ENCODE peak calls at places on chromosome 21, in five cellular contexts. One of them, this sample, is unnamed.

GRCh38 chr21:29238967-29239289 is 59.8 kb upstream of the BACH1 start:
- DNase-seq in K562: no peak
- DNase-seq in GM23248: no peak
- DNase-seq in esophagus squamous epithelium: no peak
- DNase-seq in ovary: no peak
- DNase-seq in this sample: no peak

GRCh38 chr21:23861908-23862504 is 1745.3 kb downstream of the MRPL39 start:
- DNase-seq in esophagus squamous epithelium: no peak
- DNase-seq in K562: no peak
- DNase-seq in ovary: no peak
- DNase-seq in GM23248: no peak
- DNase-seq in this sample: no peak

GRCh38 chr21:25518491-25518911 is 88.8 kb downstream of the MRPL39 start:
- DNase-seq in esophagus squamous epithelium: no peak
- DNase-seq in ovary: no peak
- DNase-seq in K562: no peak
- DNase-seq in GM23248: no peak
- DNase-seq in this sample: peak

GRCh38 chr21:28627261-28627660 is 365.4 kb downstream of the LTN1 start:
- DNase-seq in K562: no peak
- DNase-seq in GM23248: peak
- DNase-seq in ovary: no peak
- DNase-seq in esophagus squamous epithelium: no peak
- DNase-seq in this sample: no peak

GRCh38 chr21:41228006-41228370 is 60.0 kb downstream of the BACE2 start:
- DNase-seq in K562: no peak
- DNase-seq in esophagus squamous epithelium: no peak
- DNase-seq in GM23248: no peak
- DNase-seq in ovary: no peak
- DNase-seq in this sample: no peak

GRCh38 chr21:14064296-14064645 is 146.5 kb downstream of the LIPI start:
- DNase-seq in ovary: no peak
- DNase-seq in GM23248: peak
- DNase-seq in esophagus squamous epithelium: no peak
- DNase-seq in K562: no peak
- DNase-seq in this sample: no peak

GRCh38 chr21:16968436-16968835 is 544.4 kb upstream of the CXADR start:
- DNase-seq in GM23248: no peak
- DNase-seq in K562: no peak
- DNase-seq in ovary: no peak
- DNase-seq in esophagus squamous epithelium: no peak
- DNase-seq in this sample: no peak

GRCh38 chr21:42221581-42222345 is 2.8 kb downstream of the ABCG1 start:
- DNase-seq in esophagus squamous epithelium: no peak
- DNase-seq in ovary: no peak
- DNase-seq in GM23248: no peak
- DNase-seq in K562: no peak
- DNase-seq in this sample: no peak

GRCh38 chr21:44072111-44072510 is 35.1 kb upstream of the PWP2 start:
- DNase-seq in ovary: no peak
- DNase-seq in GM23248: no peak
- DNase-seq in K562: no peak
- DNase-seq in esophagus squamous epithelium: no peak
- DNase-seq in this sample: no peak

GRCh38 chr21:40466893-40467483 is 380.0 kb downstream of the DSCAM start:
- DNase-seq in K562: no peak
- DNase-seq in ovary: no peak
- DNase-seq in GM23248: no peak
- DNase-seq in esophagus squamous epithelium: no peak
- DNase-seq in this sample: no peak

GRCh38 chr21:23963454-23963853 is 1643.8 kb downstream of the MRPL39 start:
- DNase-seq in esophagus squamous epithelium: no peak
- DNase-seq in GM23248: no peak
- DNase-seq in K562: no peak
- DNase-seq in ovary: no peak
- DNase-seq in this sample: no peak

GRCh38 chr21:38356898-38357297 is 100.1 kb downstream of the KCNJ15 start:
- DNase-seq in esophagus squamous epithelium: no peak
- DNase-seq in K562: no peak
- DNase-seq in ovary: no peak
- DNase-seq in GM23248: no peak
- DNase-seq in this sample: no peak
- H3K4me3 ChIP-seq in esophagus squamous epithelium: no peak
- H3K4me3 ChIP-seq in K562: no peak
- H3K4me3 ChIP-seq in ovary: no peak
- H3K4me3 ChIP-seq in GM23248: no peak
- H3K4me3 ChIP-seq in this sample: no peak

DNA sequence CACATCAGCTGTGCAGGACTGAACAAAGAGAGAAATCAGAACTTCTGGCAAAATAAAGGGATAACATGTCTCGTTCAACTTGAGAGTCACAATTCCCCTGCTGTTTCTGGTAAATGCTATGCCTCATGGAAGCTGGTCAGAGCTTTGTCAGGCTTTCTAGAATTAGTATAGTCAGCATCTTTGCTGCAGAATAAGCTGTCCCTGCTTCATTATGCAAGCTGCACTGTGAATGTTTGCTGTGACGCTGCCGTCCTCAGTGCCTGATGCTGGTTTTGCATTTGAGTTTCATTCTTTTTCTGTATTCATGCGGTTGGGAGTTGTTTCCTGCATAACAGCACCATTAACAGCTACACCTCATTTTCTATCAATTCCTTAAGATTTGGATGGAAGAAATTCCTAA is 96.4 kb upstream of the KCNJ6 start:
- DNase-seq in K562: no peak
- DNase-seq in esophagus squamous epithelium: no peak
- DNase-seq in GM23248: no peak
- DNase-seq in ovary: no peak
- DNase-seq in this sample: no peak
- H3K4me3 ChIP-seq in K562: no peak
- H3K4me3 ChIP-seq in esophagus squamous epithelium: no peak
- H3K4me3 ChIP-seq in GM23248: no peak
- H3K4me3 ChIP-seq in ovary: no peak
- H3K4me3 ChIP-seq in this sample: no peak

GRCh38 chr21:31909153-31909771 is 36.4 kb downstream of the HUNK start:
- DNase-seq in esophagus squamous epithelium: no peak
- DNase-seq in GM23248: peak
- DNase-seq in ovary: no peak
- DNase-seq in K562: no peak
- DNase-seq in this sample: no peak

GRCh38 chr21:31905444-31906400 is 32.9 kb downstream of the HUNK start:
- DNase-seq in GM23248: no peak
- DNase-seq in K562: no peak
- DNase-seq in ovary: no peak
- DNase-seq in esophagus squamous epithelium: no peak
- DNase-seq in this sample: no peak

GRCh38 chr21:31909772-31910470 is 37.1 kb downstream of the HUNK start:
- DNase-seq in ovary: no peak
- DNase-seq in esophagus squamous epithelium: no peak
- DNase-seq in K562: no peak
- DNase-seq in GM23248: no peak
- DNase-seq in this sample: no peak

GRCh38 chr21:31911138-31911907 is 38.5 kb downstream of the HUNK start:
- DNase-seq in esophagus squamous epithelium: no peak
- DNase-seq in ovary: no peak
- DNase-seq in GM23248: peak
- DNase-seq in K562: no peak
- DNase-seq in this sample: peak

GRCh38 chr21:31908106-31909031 is 35.5 kb downstream of the HUNK start:
- DNase-seq in K562: no peak
- DNase-seq in ovary: no peak
- DNase-seq in GM23248: peak
- DNase-seq in esophagus squamous epithelium: no peak
- DNase-seq in this sample: no peak
- H3K4me3 ChIP-seq in K562: no peak
- H3K4me3 ChIP-seq in ovary: no peak
- H3K4me3 ChIP-seq in GM23248: peak
- H3K4me3 ChIP-seq in esophagus squamous epithelium: no peak
- H3K4me3 ChIP-seq in this sample: no peak

GRCh38 chr21:46347203-46347550 is 23.2 kb downstream of the PCNT start:
- DNase-seq in K562: no peak
- DNase-seq in ovary: no peak
- DNase-seq in esophagus squamous epithelium: no peak
- DNase-seq in GM23248: no peak
- DNase-seq in this sample: no peak

GRCh38 chr21:46344219-46344915 is 20.4 kb downstream of the PCNT start:
- DNase-seq in ovary: no peak
- DNase-seq in K562: no peak
- DNase-seq in esophagus squamous epithelium: no peak
- DNase-seq in GM23248: no peak
- DNase-seq in this sample: no peak

GRCh38 chr21:46347791-46348381 is 23.9 kb downstream of the PCNT start:
- DNase-seq in ovary: no peak
- DNase-seq in GM23248: peak
- DNase-seq in esophagus squamous epithelium: no peak
- DNase-seq in K562: no peak
- DNase-seq in this sample: no peak

GRCh38 chr21:46346296-46347202 is 22.6 kb downstream of the PCNT start:
- DNase-seq in K562: no peak
- DNase-seq in esophagus squamous epithelium: no peak
- DNase-seq in ovary: no peak
- DNase-seq in GM23248: no peak
- DNase-seq in this sample: no peak

DNA sequence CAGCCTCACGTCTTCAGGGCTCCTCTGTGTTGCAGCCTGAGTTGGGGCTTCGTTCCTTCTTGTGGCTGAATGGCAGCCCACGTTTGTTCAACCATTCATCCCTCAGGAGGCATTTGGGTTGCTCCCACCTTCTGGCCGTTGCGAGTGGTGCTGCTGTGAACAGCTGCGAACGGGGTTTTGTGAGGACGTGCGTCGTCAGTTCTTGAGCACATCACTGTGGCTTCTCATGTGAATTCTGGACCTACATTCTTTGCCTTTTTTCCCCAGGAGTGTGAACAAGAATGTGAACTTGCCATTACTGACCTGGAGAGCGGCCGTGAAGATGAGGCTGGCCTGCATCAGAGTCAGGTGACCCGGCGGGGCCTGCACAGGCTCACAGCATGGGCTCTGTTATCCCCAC is 21.9 kb downstream of the PCNT start:
- DNase-seq in ovary: no peak
- DNase-seq in K562: no peak
- DNase-seq in GM23248: no peak
- DNase-seq in esophagus squamous epithelium: no peak
- DNase-seq in this sample: no peak
- H3K4me3 ChIP-seq in ovary: no peak
- H3K4me3 ChIP-seq in K562: no peak
- H3K4me3 ChIP-seq in GM23248: no peak
- H3K4me3 ChIP-seq in esophagus squamous epithelium: no peak
- H3K4me3 ChIP-seq in this sample: no peak

DNA sequence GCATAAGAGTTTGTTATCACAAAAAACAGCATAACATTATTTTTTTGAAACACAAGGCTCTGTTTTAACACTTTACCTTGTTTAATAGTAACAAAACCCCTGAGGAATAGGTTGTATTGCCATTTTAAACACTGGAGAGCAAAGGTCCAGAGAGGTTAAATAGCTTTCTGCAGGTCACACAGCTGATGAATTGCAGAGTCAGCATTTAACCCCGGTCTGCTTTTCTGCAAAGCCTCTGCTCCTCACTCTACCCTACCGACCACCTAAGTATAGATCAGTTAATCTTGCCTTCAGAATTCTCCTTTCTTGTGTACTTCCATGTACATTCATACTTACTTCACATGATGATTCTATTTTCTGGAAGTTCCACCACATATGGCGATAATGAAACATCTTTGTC is 42.0 kb downstream of the KCNJ15 start:
- DNase-seq in K562: no peak
- DNase-seq in esophagus squamous epithelium: no peak
- DNase-seq in ovary: no peak
- DNase-seq in GM23248: no peak
- DNase-seq in this sample: no peak
- H3K4me3 ChIP-seq in K562: no peak
- H3K4me3 ChIP-seq in esophagus squamous epithelium: no peak
- H3K4me3 ChIP-seq in ovary: no peak
- H3K4me3 ChIP-seq in GM23248: no peak
- H3K4me3 ChIP-seq in this sample: no peak

GRCh38 chr21:39386899-39387298 is 38.0 kb upstream of the HMGN1 start:
- DNase-seq in ovary: no peak
- DNase-seq in esophagus squamous epithelium: no peak
- DNase-seq in GM23248: no peak
- DNase-seq in K562: no peak
- DNase-seq in this sample: no peak
- H3K4me3 ChIP-seq in ovary: no peak
- H3K4me3 ChIP-seq in esophagus squamous epithelium: peak
- H3K4me3 ChIP-seq in GM23248: peak
- H3K4me3 ChIP-seq in K562: no peak
- H3K4me3 ChIP-seq in this sample: peak

GRCh38 chr21:32329331-32329730 is 30.7 kb downstream of the MRAP start:
- DNase-seq in GM23248: peak
- DNase-seq in ovary: peak
- DNase-seq in esophagus squamous epithelium: no peak
- DNase-seq in K562: no peak
- DNase-seq in this sample: no peak
- H3K4me3 ChIP-seq in GM23248: no peak
- H3K4me3 ChIP-seq in ovary: no peak
- H3K4me3 ChIP-seq in esophagus squamous epithelium: no peak
- H3K4me3 ChIP-seq in K562: no peak
- H3K4me3 ChIP-seq in this sample: no peak

GRCh38 chr21:31729622-31730343 is 2.1 kb downstream of the SCAF4 start:
- DNase-seq in K562: no peak
- DNase-seq in ovary: no peak
- DNase-seq in GM23248: no peak
- DNase-seq in esophagus squamous epithelium: no peak
- DNase-seq in this sample: no peak
- H3K4me3 ChIP-seq in K562: peak
- H3K4me3 ChIP-seq in ovary: peak
- H3K4me3 ChIP-seq in GM23248: peak
- H3K4me3 ChIP-seq in esophagus squamous epithelium: peak
- H3K4me3 ChIP-seq in this sample: peak

GRCh38 chr21:35045539-35046222 is 3.4 kb downstream of the RUNX1 start:
- DNase-seq in K562: no peak
- DNase-seq in ovary: no peak
- DNase-seq in esophagus squamous epithelium: no peak
- DNase-seq in GM23248: no peak
- DNase-seq in this sample: no peak

GRCh38 chr21:35044128-35044527 is 5.0 kb downstream of the RUNX1 start:
- DNase-seq in ovary: no peak
- DNase-seq in esophagus squamous epithelium: no peak
- DNase-seq in K562: no peak
- DNase-seq in GM23248: no peak
- DNase-seq in this sample: no peak

GRCh38 chr21:35046223-35046690 is 2.8 kb downstream of the RUNX1 start:
- DNase-seq in esophagus squamous epithelium: no peak
- DNase-seq in ovary: no peak
- DNase-seq in GM23248: no peak
- DNase-seq in K562: no peak
- DNase-seq in this sample: no peak

GRCh38 chr21:35043549-35043948 is 5.6 kb downstream of the RUNX1 start:
- DNase-seq in esophagus squamous epithelium: no peak
- DNase-seq in GM23248: no peak
- DNase-seq in ovary: no peak
- DNase-seq in K562: no peak
- DNase-seq in this sample: no peak

GRCh38 chr21:35044770-35045538 is 4.1 kb downstream of the RUNX1 start:
- DNase-seq in ovary: no peak
- DNase-seq in GM23248: no peak
- DNase-seq in K562: no peak
- DNase-seq in esophagus squamous epithelium: no peak
- DNase-seq in this sample: no peak
- H3K4me3 ChIP-seq in ovary: no peak
- H3K4me3 ChIP-seq in GM23248: no peak
- H3K4me3 ChIP-seq in K562: no peak
- H3K4me3 ChIP-seq in esophagus squamous epithelium: no peak
- H3K4me3 ChIP-seq in this sample: no peak

This sample was measured in BE2C.